ENCODE peak calls at places on chromosomes 4 and X, in nine cellular contexts. U is fibroblast of pulmonary artery, E is mucosa of descending colon, R is heart left ventricle, I is ovary, S is dorsolateral prefrontal cortex, Y is right atrium auricular region, X is astrocyte of the cerebellum, L is astrocyte. M is an unnamed sample.

GRCh38 chr4:90457817-90458216 is 330.6 kb downstream of the CCSER1 start:
- DNase-seq in L (no peak), E (no peak), S (no peak), I (no peak), R (no peak), X (no peak), U (no peak), Y (no peak), M (no peak)

GRCh38 chr4:118842055-118842454 is 6.1 kb upstream of the SEC24D start:
- DNase-seq in S (no peak), X (no peak), U (peak), Y (no peak), E (no peak), L (peak), I (no peak), R (no peak), M (no peak)

GRCh38 chrX:134026732-134027311 is 41.4 kb upstream of the GPC3 start:
- DNase-seq in R (peak), X (peak), E (peak), U (peak), Y (no peak), L (peak), S (no peak), I (peak), M (peak)

GRCh38 chrX:20954014-20954413 is 420.2 kb upstream of the CNKSR2 start:
- DNase-seq in X (no peak), I (no peak), L (no peak), S (no peak), Y (no peak), U (no peak), R (no peak), E (no peak), M (no peak)

GRCh38 chr4:1542226-1542490 is 135.9 kb upstream of the NKX1-1 start:
- DNase-seq in L (no peak), E (no peak), X (no peak), U (no peak), S (no peak), R (no peak), Y (no peak), I (no peak), M (no peak)

GRCh38 chrX:101062171-101062570 is 10.3 kb upstream of the TRMT2B start:
- DNase-seq in E (no peak), L (no peak), I (no peak), R (no peak), X (no peak), S (no peak), U (no peak), Y (no peak), M (no peak)

GRCh38 chr4:146981651-146982050 is 36.0 kb upstream of the TTC29 start:
- DNase-seq in Y (no peak), E (no peak), L (peak), X (no peak), I (no peak), S (no peak), U (peak), R (no peak), M (no peak)

GRCh38 chr4:24195976-24196736 is 306.3 kb upstream of the PPARGC1A start:
- DNase-seq in X (no peak), E (no peak), L (no peak), S (no peak), Y (no peak), I (no peak), U (no peak), R (no peak), M (no peak)

GRCh38 chrX:13059269-13059668 is 14.8 kb upstream of the FAM9C start:
- DNase-seq in I (no peak), X (no peak), R (no peak), E (no peak), L (no peak), Y (no peak), S (no peak), U (no peak), M (no peak)

GRCh38 chrX:9500584-9500983 is 35.7 kb downstream of the TBL1X start:
- DNase-seq in I (no peak), E (no peak), L (no peak), R (no peak), Y (no peak), X (no peak), U (no peak), S (no peak), M (no peak)

GRCh38 chr4:5212255-5213032 is 161.2 kb downstream of the STK32B start:
- DNase-seq in E (no peak), S (no peak), I (no peak), X (no peak), Y (no peak), L (no peak), U (no peak), R (no peak), M (no peak)

GRCh38 chr4:176185068-176185467 is 10.3 kb downstream of the SPATA4 start:
- DNase-seq in S (no peak), E (no peak), Y (no peak), U (peak), R (no peak), L (peak), I (no peak), X (no peak), M (no peak)

GRCh38 chr4:92199135-92199534 is 104.6 kb upstream of the GRID2 start:
- DNase-seq in R (no peak), S (no peak), E (no peak), I (no peak), U (no peak), Y (no peak), X (no peak), L (no peak), M (no peak)

GRCh38 chr4:123667496-123667895 is 270.9 kb downstream of the SPRY1 start:
- DNase-seq in S (no peak), U (peak), L (peak), R (no peak), X (no peak), I (no peak), Y (no peak), E (no peak), M (no peak)

GRCh38 chr4:101724093-101724492 is 66.4 kb upstream of the BANK1 start:
- DNase-seq in E (no peak), L (no peak), R (no peak), Y (no peak), I (no peak), S (no peak), X (no peak), U (no peak), M (no peak)

GRCh38 chrX:57155171-57155570 is 18.0 kb upstream of the SPIN2A start:
- DNase-seq in E (peak), R (no peak), Y (no peak), L (no peak), S (no peak), I (no peak), X (no peak), U (no peak), M (no peak)

GRCh38 chr4:150116506-150116905 is 38.3 kb downstream of the DCLK2 start:
- DNase-seq in L (no peak), S (no peak), I (no peak), X (no peak), U (no peak), E (no peak), Y (no peak), R (no peak), M (no peak)

GRCh38 chr4:145097821-145098674 is at the start of the genes ABCE1 and ANAPC10:
- DNase-seq in I (peak), S (peak), L (peak), Y (peak), U (peak), X (peak), E (peak), R (peak), M (peak)
- TF ChIP-seq CTCF in I (peak), S (peak), L (peak), Y (no peak), U (peak), X (peak), E (no peak), R (peak), M (no peak)

DNA sequence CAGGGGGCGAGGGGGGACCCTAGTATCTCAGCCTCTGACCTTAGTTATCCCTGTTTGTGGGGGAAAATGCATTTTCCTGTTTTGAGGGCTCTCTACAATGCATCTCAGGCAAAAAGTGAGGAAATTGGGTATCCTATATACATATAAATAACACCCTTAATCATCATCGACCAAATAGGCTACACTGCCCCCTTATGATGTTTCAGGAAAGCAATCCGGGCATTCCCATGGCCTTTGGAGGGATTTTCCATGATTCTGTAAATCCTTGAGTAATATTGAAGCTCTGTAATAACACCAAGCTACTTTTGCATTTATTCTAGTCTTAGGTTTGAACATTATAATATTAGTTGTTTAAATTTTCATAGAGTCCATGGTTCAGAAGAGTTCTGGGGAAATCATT is 91.6 kb upstream of the SCOC start:
- DNase-seq in R (no peak), Y (no peak), X (no peak), I (no peak), U (peak), S (no peak), L (no peak), E (no peak), M (no peak)
- TF ChIP-seq CTCF in R (no peak), Y (no peak), X (no peak), I (no peak), U (peak), S (no peak), L (no peak), E (no peak), M (no peak)

GRCh38 chrX:119537487-119537886 is 27.7 kb downstream of the STEEP1 start:
- DNase-seq in L (no peak), Y (no peak), U (no peak), E (no peak), S (no peak), X (no peak), I (no peak), R (no peak), M (no peak)

GRCh38 chrX:119541188-119541587 is 24.0 kb downstream of the STEEP1 start:
- DNase-seq in X (peak), R (no peak), U (peak), S (no peak), I (no peak), L (peak), Y (no peak), E (no peak), M (no peak)

DNA sequence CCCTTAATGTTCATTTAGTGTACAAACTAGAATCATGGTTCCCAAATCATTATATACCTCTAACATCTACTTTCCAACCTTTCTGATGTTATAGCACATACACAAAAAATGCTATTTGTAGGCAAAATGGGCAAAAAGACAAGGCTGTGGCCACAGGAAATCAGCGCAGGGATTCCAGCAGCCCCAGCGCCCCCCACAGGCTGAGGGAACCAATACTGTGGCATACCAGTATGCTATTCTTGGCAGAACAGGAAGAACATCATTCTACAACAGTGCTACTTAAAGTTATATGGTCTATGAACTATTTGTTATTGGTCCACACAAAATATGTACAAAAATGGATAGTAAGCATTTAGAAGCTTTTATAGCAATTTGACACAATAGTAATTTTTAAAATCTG is 25.3 kb downstream of the STEEP1 start:
- DNase-seq in Y (no peak), I (no peak), S (no peak), L (no peak), U (no peak), E (no peak), R (no peak), X (no peak), M (no peak)
- TF ChIP-seq CTCF in Y (no peak), I (no peak), S (no peak), L (no peak), U (no peak), E (no peak), R (no peak), X (no peak), M (no peak)

GRCh38 chrX:36422368-36422767 is 502.8 kb downstream of the CFAP47 start:
- DNase-seq in L (no peak), S (no peak), Y (no peak), I (no peak), R (no peak), U (no peak), X (no peak), E (no peak), M (no peak)
- TF ChIP-seq CTCF in L (no peak), S (no peak), Y (no peak), I (no peak), R (no peak), U (no peak), X (no peak), E (no peak), M (no peak)

GRCh38 chr4:76426272-76426671 is 5.3 kb upstream of the CCDC158 start:
- DNase-seq in U (no peak), Y (no peak), R (no peak), X (no peak), E (no peak), S (no peak), I (no peak), L (no peak), M (no peak)
- TF ChIP-seq CTCF in U (peak), Y (no peak), R (no peak), X (peak), E (no peak), S (no peak), I (no peak), L (no peak), M (no peak)

M was measured in mesothelial cell of epicardium.